ENCODE peak calls at places on chromosomes 16 and 17, in ten cellular contexts. O is activated naive CD4-positive, alpha-beta T cell; D is stomach; M is NCI-H1092; Y is cardiac fibroblast; U is mucosa of gallbladder; S is tibial nerve; Q is GM12892; N is AG20443; T is iPS-NIHi11. K is an unnamed sample.

GRCh38 chr17:77869665-77870132 is 88.8 kb upstream of the TNRC6C start:
- DNase-seq in O (no peak), D (peak), M (no peak), Y (no peak), U (no peak), S (no peak), Q (peak), N (no peak), T (no peak), K (no peak)

GRCh38 chr17:4678448-4679026 is 25.4 kb downstream of the PELP1 start:
- DNase-seq in O (no peak), D (no peak), M (no peak), Y (peak), U (no peak), S (no peak), Q (no peak), N (peak), T (no peak), K (no peak)

GRCh38 chr16:64147941-64148340 is 973.9 kb downstream of the CDH11 start:
- DNase-seq in O (no peak), D (no peak), M (no peak), Y (no peak), U (no peak), S (no peak), Q (no peak), N (no peak), T (no peak), K (no peak)

GRCh38 chr17:44967026-44967906 is 837 bp downstream of the C1QL1 start:
- DNase-seq in O (no peak), D (no peak), M (no peak), Y (no peak), U (no peak), S (no peak), Q (no peak), N (no peak), T (peak), K (no peak)

GRCh38 chr17:65560628-65561371 is 648 bp downstream of the AXIN2 start:
- DNase-seq in O (peak), D (peak), M (peak), Y (peak), U (peak), S (peak), Q (peak), N (peak), T (peak), K (peak)

GRCh38 chr17:64004218-64004770 is 6.1 kb downstream of the PRR29 start:
- DNase-seq in O (no peak), D (no peak), M (no peak), Y (no peak), U (no peak), S (no peak), Q (no peak), N (no peak), T (no peak), K (no peak)

GRCh38 chr16:2008631-2009301 is 855 bp downstream of the ZNF598 start:
- DNase-seq in O (no peak), D (no peak), M (no peak), Y (peak), U (no peak), S (no peak), Q (no peak), N (peak), T (no peak), K (no peak)

GRCh38 chr16:30786115-30786935 is 680 bp downstream of the ZNF629 start:
- DNase-seq in O (no peak), D (peak), M (peak), Y (peak), U (no peak), S (no peak), Q (no peak), N (peak), T (peak), K (no peak)

GRCh38 chr17:7541074-7541621 is 7.7 kb upstream of the TNFSF12 start:
- DNase-seq in O (no peak), D (no peak), M (no peak), Y (no peak), U (no peak), S (no peak), Q (no peak), N (no peak), T (no peak), K (no peak)

GRCh38 chr17:19769946-19770652 is 22.0 kb upstream of the ALDH3A1 start:
- DNase-seq in O (no peak), D (no peak), M (no peak), Y (peak), U (no peak), S (no peak), Q (no peak), N (peak), T (no peak), K (no peak)

GRCh38 chr17:47978324-47978723 is 7.4 kb downstream of the CDK5RAP3 start:
- DNase-seq in O (no peak), D (peak), M (peak), Y (peak), U (peak), S (peak), Q (peak), N (peak), T (peak), K (no peak)

GRCh38 chr17:77679589-77679988 is 278.9 kb upstream of the TNRC6C start:
- DNase-seq in O (no peak), D (no peak), M (no peak), Y (no peak), U (no peak), S (no peak), Q (no peak), N (no peak), T (no peak), K (no peak)

GRCh38 chr17:9037741-9038140 is 16.4 kb downstream of the NTN1 start:
- DNase-seq in O (no peak), D (no peak), M (no peak), Y (no peak), U (no peak), S (no peak), Q (no peak), N (no peak), T (no peak), K (no peak)

GRCh38 chr17:76687278-76688164 is 23.2 kb downstream of the MXRA7 start:
- DNase-seq in O (no peak), D (no peak), M (no peak), Y (no peak), U (peak), S (peak), Q (no peak), N (no peak), T (no peak), K (no peak)

GRCh38 chr16:85426806-85427205 is 186.3 kb upstream of the GSE1 start:
- DNase-seq in O (no peak), D (no peak), M (no peak), Y (no peak), U (no peak), S (no peak), Q (no peak), N (no peak), T (no peak), K (no peak)

GRCh38 chr17:2215616-2216364 is 87.8 kb downstream of the SMG6 start:
- DNase-seq in O (peak), D (peak), M (no peak), Y (peak), U (peak), S (peak), Q (peak), N (peak), T (peak), K (peak)

GRCh38 chr17:4511199-4511932 is 12.7 kb downstream of the SPNS2 start:
- DNase-seq in O (no peak), D (no peak), M (no peak), Y (no peak), U (no peak), S (no peak), Q (no peak), N (no peak), T (no peak), K (no peak)

GRCh38 chr17:43030137-43030767 is 5.2 kb downstream of the RND2 start:
- DNase-seq in O (no peak), D (no peak), M (no peak), Y (no peak), U (no peak), S (no peak), Q (no peak), N (no peak), T (no peak), K (no peak)

GRCh38 chr17:80374039-80374731 is 40.8 kb upstream of the ENDOV start:
- DNase-seq in O (no peak), D (no peak), M (no peak), Y (no peak), U (no peak), S (no peak), Q (no peak), N (no peak), T (no peak), K (no peak)

GRCh38 chr16:85687651-85688471 is 893 bp downstream of the GINS2 start:
- DNase-seq in O (no peak), D (no peak), M (no peak), Y (no peak), U (no peak), S (no peak), Q (no peak), N (no peak), T (no peak), K (no peak)

GRCh38 chr17:68457168-68457538 is at the start of gene WIPI1:
- DNase-seq in O (no peak), D (no peak), M (no peak), Y (no peak), U (peak), S (no peak), Q (no peak), N (peak), T (no peak), K (peak)

GRCh38 chr16:59148312-59148711 is 414.2 kb upstream of the GOT2 start:
- DNase-seq in O (no peak), D (no peak), M (no peak), Y (no peak), U (no peak), S (peak), Q (no peak), N (peak), T (no peak), K (no peak)

GRCh38 chr16:66408181-66409048 is 18.7 kb upstream of the BEAN1 start:
- DNase-seq in O (no peak), D (no peak), M (no peak), Y (peak), U (peak), S (no peak), Q (no peak), N (peak), T (no peak), K (no peak)

GRCh38 chr16:54342966-54343365 is 56.4 kb upstream of the IRX3 start:
- DNase-seq in O (no peak), D (no peak), M (no peak), Y (peak), U (no peak), S (no peak), Q (no peak), N (peak), T (no peak), K (no peak)

GRCh38 chr16:12171206-12171605 is 194.7 kb downstream of the SNX29 start:
- DNase-seq in O (no peak), D (no peak), M (no peak), Y (no peak), U (no peak), S (no peak), Q (no peak), N (peak), T (no peak), K (no peak)

GRCh38 chr16:46916980-46917379 is 32.8 kb downstream of the GPT2 start:
- DNase-seq in O (no peak), D (no peak), M (no peak), Y (peak), U (no peak), S (no peak), Q (no peak), N (peak), T (peak), K (no peak)

GRCh38 chr17:8151641-8152111 is 528 bp downstream of the PER1 start:
- DNase-seq in O (no peak), D (peak), M (no peak), Y (peak), U (peak), S (peak), Q (no peak), N (peak), T (no peak), K (no peak)

K was measured in central memory CD8-positive, alpha-beta T cell.